ENCODE peak calls at places on chromosomes 6 and 20, in eight cellular contexts. D is uterus; C is mucosa of descending colon; U is CD8-positive, alpha-beta T cell; X is ovary; E is right cardiac atrium; J is CD8-positive, alpha-beta memory T cell; R is astrocyte. B is an unnamed sample. For H3K4me1, the result is how much of the 10 kb centered on the place peaks cover.

GRCh38 chr6:44270526-44271405 is 516 bp downstream of the TMEM151B start:
- DNase-seq in D (no peak), C (no peak), U (no peak), X (peak), E (no peak), J (no peak), R (no peak), B (no peak)

GRCh38 chr6:82589509-82590206 is 226.0 kb downstream of the TPBG start:
- DNase-seq in D (no peak), C (no peak), U (no peak), X (no peak), E (no peak), J (no peak), R (peak), B (no peak)

GRCh38 chr6:4727671-4728435 is 48.4 kb upstream of the CDYL start:
- DNase-seq in D (no peak), C (peak), U (no peak), X (no peak), E (no peak), J (no peak), R (peak), B (no peak)

GRCh38 chr6:49252901-49253300 is 210.2 kb downstream of the MMUT start:
- DNase-seq in D (no peak), C (no peak), U (no peak), X (no peak), E (no peak), J (no peak), R (no peak), B (no peak)

GRCh38 chr6:142881771-142882170 is 63.2 kb downstream of the HIVEP2 start:
- DNase-seq in D (no peak), C (no peak), U (no peak), X (no peak), E (no peak), J (no peak), R (no peak), B (no peak)

GRCh38 chr6:154166140-154166539 is 127.1 kb downstream of the OPRM1 start:
- DNase-seq in D (no peak), C (no peak), U (no peak), X (no peak), E (peak), J (no peak), R (no peak), B (no peak)

GRCh38 chr6:46746691-46747090 is at the start of gene ANKRD66:
- DNase-seq in D (no peak), C (no peak), U (no peak), X (no peak), E (no peak), J (no peak), R (no peak), B (no peak)

GRCh38 chr20:32189691-32190607 is 17.6 kb downstream of the PLAGL2 start:
- DNase-seq in D (peak), C (peak), U (no peak), X (peak), E (peak), J (peak), R (peak), B (peak)

GRCh38 chr6:155310596-155310995 is 3.7 kb downstream of the TFB1M start:
- DNase-seq in D (no peak), C (no peak), U (no peak), X (no peak), E (no peak), J (no peak), R (peak), B (no peak)

GRCh38 chr6:97240222-97240621 is 42.8 kb downstream of the MMS22L start:
- DNase-seq in D (no peak), C (no peak), U (no peak), X (no peak), E (no peak), J (no peak), R (peak), B (no peak)

GRCh38 chr6:112144145-112144926 is 56.9 kb downstream of the FAM229B start:
- DNase-seq in D (peak), C (no peak), U (no peak), X (no peak), E (no peak), J (no peak), R (no peak), B (no peak)

GRCh38 chr20:37902504-37903313 is at the start of gene VSTM2L:
- DNase-seq in D (peak), C (no peak), U (no peak), X (no peak), E (peak), J (no peak), R (peak), B (no peak)

GRCh38 chr6:10591411-10592160 is 70.4 kb downstream of the GCNT2 start:
- DNase-seq in D (no peak), C (no peak), U (no peak), X (no peak), E (no peak), J (no peak), R (no peak), B (no peak)

GRCh38 chr6:131281471-131282270 is 146.4 kb downstream of the AKAP7 start:
- DNase-seq in D (no peak), C (peak), U (peak), X (no peak), E (peak), J (peak), R (peak), B (no peak)

GRCh38 chr6:149454405-149454848 is 30.4 kb downstream of the ZC3H12D start:
- DNase-seq in D (peak), C (peak), U (no peak), X (peak), E (peak), J (no peak), R (peak), B (peak)

GRCh38 chr6:134689676-134690447 is 260.0 kb downstream of the ALDH8A1 start:
- DNase-seq in D (no peak), C (no peak), U (no peak), X (no peak), E (peak), J (no peak), R (no peak), B (peak)

GRCh38 chr20:57161478-57162194 is 104.8 kb downstream of the BMP7 start:
- DNase-seq in D (no peak), C (no peak), U (no peak), X (no peak), E (peak), J (no peak), R (no peak), B (no peak)

GRCh38 chr20:61874421-61875068 is 191.1 kb downstream of the TAF4 start:
- DNase-seq in D (no peak), C (no peak), U (no peak), X (no peak), E (peak), J (no peak), R (peak), B (peak)

GRCh38 chr6:138972226-138972665 is 15.8 kb downstream of the REPS1 start:
- DNase-seq in D (no peak), C (no peak), U (no peak), X (no peak), E (no peak), J (no peak), R (peak), B (no peak)

GRCh38 chr20:21900431-21900830 is 195.0 kb downstream of the PAX1 start:
- DNase-seq in D (no peak), C (no peak), U (no peak), X (no peak), E (no peak), J (no peak), R (no peak), B (no peak)

GRCh38 chr20:4987130-4987529 is 14.2 kb downstream of the SLC23A2 start:
- DNase-seq in D (no peak), C (no peak), U (no peak), X (no peak), E (no peak), J (no peak), R (no peak), B (no peak)

GRCh38 chr20:17958326-17959256 is 10.0 kb downstream of the SNX5 start:
- DNase-seq in D (no peak), C (no peak), U (no peak), X (no peak), E (no peak), J (no peak), R (no peak), B (no peak)
- H3K4me1 ChIP-seq in D (under half), C (half or more), U (under half), X (under half), E (under half), J (half or more), R (under half), B (under half)

GRCh38 chr6:28885149-28885738 is 38.5 kb downstream of the TRIM27 start:
- DNase-seq in D (no peak), C (no peak), U (no peak), X (no peak), E (no peak), J (peak), R (no peak), B (no peak)
- H3K4me3 ChIP-seq in D (no peak), C (no peak), U (peak), X (no peak), E (peak), J (peak), R (no peak), B (no peak)

DNA sequence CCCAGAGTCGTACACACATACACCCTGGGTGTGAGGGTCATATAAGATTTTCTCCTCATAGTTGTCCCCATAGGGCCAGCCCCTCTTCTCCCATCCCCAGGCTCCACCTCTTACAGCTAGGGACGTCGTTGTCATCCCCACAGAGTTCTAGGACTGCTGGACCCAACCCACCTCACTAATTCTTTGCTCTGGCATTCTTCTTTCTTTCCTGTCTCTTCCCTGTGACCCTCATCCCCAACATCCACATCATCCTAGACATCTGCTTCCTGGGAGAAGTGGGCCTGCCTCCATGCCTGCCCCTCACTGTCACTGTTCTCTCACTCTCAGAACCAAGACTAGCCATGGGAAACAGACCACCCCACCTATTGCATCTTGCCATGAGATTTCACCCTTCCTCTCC is 1.1 kb downstream of the PSMF1 start:
- DNase-seq in D (no peak), C (no peak), U (no peak), X (no peak), E (no peak), J (no peak), R (no peak), B (no peak)
- H3K4me1 ChIP-seq in D (under half), C (under half), U (half or more), X (under half), E (under half), J (half or more), R (under half), B (under half)

GRCh38 chr6:26232306-26232949 is 132.6 kb upstream of the BTN3A2 start:
- DNase-seq in D (no peak), C (no peak), U (no peak), X (no peak), E (no peak), J (no peak), R (no peak), B (no peak)
- H3K4me3 ChIP-seq in D (no peak), C (no peak), U (peak), X (no peak), E (peak), J (peak), R (peak), B (no peak)

GRCh38 chr6:121319112-121319553 is 15.1 kb downstream of the TBC1D32 start:
- DNase-seq in D (no peak), C (no peak), U (no peak), X (no peak), E (no peak), J (no peak), R (no peak), B (no peak)

GRCh38 chr6:121319603-121320002 is 14.7 kb downstream of the TBC1D32 start:
- DNase-seq in D (no peak), C (no peak), U (no peak), X (no peak), E (no peak), J (no peak), R (no peak), B (no peak)

GRCh38 chr6:121321282-121321681 is 13.0 kb downstream of the TBC1D32 start:
- DNase-seq in D (no peak), C (no peak), U (no peak), X (no peak), E (no peak), J (no peak), R (no peak), B (no peak)
- H3K4me1 ChIP-seq in D (under half), C (under half), U (under half), X (under half), E (under half), J (under half), R (under half), B (under half)

DNA sequence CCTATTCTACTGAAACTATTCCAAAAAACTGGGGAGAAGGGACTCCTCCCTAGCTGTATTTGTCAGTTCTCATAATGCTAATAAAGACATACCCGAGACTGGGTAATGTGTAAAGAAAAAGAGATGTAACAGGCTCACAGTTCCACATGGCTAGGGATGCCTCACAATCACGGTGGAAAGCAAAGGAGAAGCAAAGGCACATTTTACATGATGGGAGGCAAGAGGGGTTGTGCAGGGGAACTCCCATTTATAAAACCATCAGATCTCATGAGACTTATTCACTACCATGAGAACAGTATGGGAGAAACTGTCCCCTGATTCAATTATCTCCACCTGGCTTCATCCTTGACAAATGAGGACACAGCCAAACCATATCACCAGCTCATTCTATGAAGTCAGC is 111.2 kb upstream of the RIPOR2 start:
- DNase-seq in D (no peak), C (no peak), U (no peak), X (no peak), E (no peak), J (no peak), R (no peak), B (no peak)
- H3K4me3 ChIP-seq in D (no peak), C (no peak), U (no peak), X (no peak), E (no peak), J (no peak), R (no peak), B (no peak)

DNA sequence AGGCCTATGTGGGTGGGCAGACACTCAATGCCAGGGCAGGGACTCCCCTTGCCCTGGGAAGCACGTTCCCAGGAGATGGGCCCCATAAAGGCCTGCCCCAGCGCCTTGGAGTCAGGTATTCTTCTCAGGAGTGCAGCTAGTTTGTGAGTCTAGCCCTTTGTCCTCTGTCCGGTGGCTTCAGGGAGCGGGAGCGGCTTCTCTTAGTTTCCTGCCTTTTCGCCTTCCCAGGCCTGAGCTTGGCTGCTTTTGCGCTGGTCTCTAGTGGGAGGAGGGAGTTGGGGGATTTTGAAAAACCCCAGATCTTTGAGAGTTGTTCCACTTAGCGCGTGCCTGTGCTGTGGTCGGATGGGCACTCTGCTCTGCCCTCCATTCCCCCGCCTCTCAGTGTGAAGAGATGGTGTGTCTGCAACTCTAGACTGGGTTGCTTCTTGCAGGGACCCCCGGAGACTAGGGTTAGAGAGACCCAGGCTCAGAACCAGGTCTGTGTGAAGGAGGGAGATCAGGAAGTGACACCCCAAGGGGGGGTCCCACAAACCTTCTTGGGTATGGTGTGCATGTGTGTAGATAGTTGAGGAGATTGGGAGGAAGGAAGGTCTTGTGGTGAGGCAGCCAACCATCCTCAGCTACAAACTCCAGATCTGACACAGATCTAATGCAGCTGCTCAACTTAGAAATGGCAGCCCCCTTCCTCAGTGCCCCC is 1.3 kb downstream of the PLCG1 start:
- DNase-seq in D (no peak), C (peak), U (no peak), X (peak), E (peak), J (peak), R (no peak), B (no peak)
- H3K4me1 ChIP-seq in D (under half), C (under half), U (half or more), X (under half), E (under half), J (half or more), R (under half), B (under half)

GRCh38 chr20:33686984-33687366 is 790 bp upstream of the E2F1 start:
- DNase-seq in D (no peak), C (no peak), U (no peak), X (no peak), E (peak), J (no peak), R (no peak), B (no peak)
- H3K4me3 ChIP-seq in D (peak), C (no peak), U (peak), X (no peak), E (no peak), J (peak), R (peak), B (no peak)

DNA sequence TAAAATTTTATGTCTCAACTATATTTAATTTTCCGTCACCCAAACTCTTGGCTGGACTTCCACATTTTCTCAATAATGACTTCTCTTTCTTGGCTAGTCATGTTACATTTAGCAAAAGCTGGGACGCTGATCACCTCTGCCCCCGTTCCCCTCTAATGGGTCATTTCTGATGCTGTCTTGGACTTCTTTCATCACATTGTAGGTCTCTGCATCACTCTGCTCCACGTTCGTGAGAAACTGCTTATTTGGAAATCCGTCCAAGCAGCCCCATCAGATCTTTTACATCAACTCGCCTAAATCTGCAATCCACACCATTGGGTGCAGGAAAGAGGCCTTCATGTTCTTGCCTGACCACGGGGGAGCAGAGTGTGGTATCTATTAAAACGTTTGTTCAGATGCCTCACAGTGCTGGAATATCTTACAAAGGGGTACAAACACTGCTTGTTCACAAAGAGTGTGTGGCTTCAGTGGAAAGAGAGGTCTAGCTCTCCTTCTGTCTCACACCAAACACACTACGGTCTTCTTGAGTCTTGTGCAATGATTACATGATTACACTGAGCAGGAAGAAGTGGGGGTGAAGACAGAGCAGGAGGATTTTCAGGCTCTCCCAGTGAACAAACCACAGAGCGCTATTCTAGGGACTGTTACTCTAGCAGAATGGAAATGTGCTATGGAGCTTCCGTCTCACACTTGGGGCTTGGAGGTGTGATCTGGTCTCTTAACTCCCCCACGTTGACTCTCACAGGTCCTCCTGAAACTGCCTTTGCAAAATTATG is 203.6 kb downstream of the MYLK4 start:
- DNase-seq in D (no peak), C (no peak), U (no peak), X (no peak), E (no peak), J (no peak), R (no peak), B (no peak)
- H3K4me1 ChIP-seq in D (under half), C (under half), U (under half), X (under half), E (under half), J (under half), R (under half), B (under half)

GRCh38 chr6:20704325-20704724 is 170.1 kb downstream of the CDKAL1 start:
- DNase-seq in D (no peak), C (no peak), U (no peak), X (no peak), E (no peak), J (no peak), R (no peak), B (no peak)
- H3K4me3 ChIP-seq in D (no peak), C (no peak), U (no peak), X (no peak), E (no peak), J (no peak), R (no peak), B (no peak)

B was measured in prostate gland.